ENCODE peak calls at places on chromosomes 5 and 9, in four cellular contexts. P, J, Z and R are unnamed samples.

GRCh38 chr5:90991201-90991600 is 391.9 kb downstream of the ARRDC3 start:
- DNase-seq in P (no peak), Z (no peak), J (no peak), R (no peak)

GRCh38 chr5:155799308-155799707 is 527.7 kb upstream of the SGCD start:
- DNase-seq in P (no peak), Z (no peak), J (no peak), R (no peak)

GRCh38 chr9:16625831-16626230 is 244.6 kb downstream of the BNC2 start:
- DNase-seq in J (no peak), Z (peak; percentile 68), P (no peak), R (no peak)

GRCh38 chr9:112820886-112821285 is 69.8 kb downstream of the SLC46A2 start:
- DNase-seq in J (no peak), P (no peak), Z (no peak), R (no peak)

GRCh38 chr5:162068412-162068811 is 839 bp downstream of the GABRG2 start:
- DNase-seq in J (no peak), P (peak; percentile 35), Z (peak; percentile 62), R (peak; percentile 38)

GRCh38 chr5:134555223-134555790 is 29.8 kb downstream of the JADE2 start:
- DNase-seq in Z (no peak), P (no peak), J (no peak), R (no peak)

GRCh38 chr9:1332161-1332560 is 282.0 kb downstream of the DMRT2 start:
- DNase-seq in J (no peak), Z (no peak), P (no peak), R (no peak)

GRCh38 chr9:98504883-98505282 is 203.9 kb downstream of the GABBR2 start:
- DNase-seq in Z (no peak), P (no peak), J (no peak), R (no peak)

GRCh38 chr5:60577116-60577515 is 122.8 kb downstream of the DEPDC1B start:
- DNase-seq in P (no peak), Z (no peak), J (no peak), R (no peak)

GRCh38 chr9:33458444-33458843 is 11.1 kb upstream of the AQP3 start:
- DNase-seq in Z (peak; percentile 88), P (no peak), J (no peak), R (no peak)

GRCh38 chr5:64451551-64451950 is 54.3 kb upstream of the RGS7BP start:
- DNase-seq in Z (no peak), J (no peak), P (no peak), R (no peak)